ENCODE peak calls at places on chromosomes 12 and 14, in seven cellular contexts. C is CD8-positive, alpha-beta T cell; F is neural progenitor cell; R is breast epithelium; D is cardiac muscle cell; G is IMR-90; Z is tibial nerve. J is an unnamed sample. For H3K4me1, the result is how much of the 10 kb centered on the place peaks cover.

GRCh38 chr12:31008961-31009840 is 64.5 kb upstream of the DDX11 start:
- DNase-seq in Z (no peak), G (no peak), R (no peak), D (no peak), C (no peak), F (no peak), J (no peak)

GRCh38 chr14:74582910-74583581 is 29.0 kb downstream of the LTBP2 start:
- DNase-seq in F (no peak), R (no peak), C (no peak), Z (no peak), D (peak), G (peak), J (no peak)

GRCh38 chr12:39309516-39309915 is 133.4 kb downstream of the KIF21A start:
- DNase-seq in R (no peak), C (no peak), D (no peak), Z (no peak), F (no peak), G (no peak), J (no peak)

GRCh38 chr12:42468341-42468821 is 121.2 kb downstream of the PRICKLE1 start:
- DNase-seq in R (no peak), C (no peak), Z (peak), F (no peak), G (no peak), D (no peak), J (no peak)

GRCh38 chr14:77222546-77223225 is 41.1 kb downstream of the TMEM63C start:
- DNase-seq in G (no peak), D (no peak), F (peak), R (no peak), Z (no peak), C (no peak), J (no peak)

GRCh38 chr14:97602438-97603117 is 805.4 kb downstream of the VRK1 start:
- DNase-seq in D (no peak), F (no peak), C (peak), Z (no peak), R (no peak), G (no peak), J (peak)

GRCh38 chr14:96178674-96179321 is 25.8 kb upstream of the BDKRB2 start:
- DNase-seq in Z (no peak), G (peak), F (no peak), R (no peak), C (no peak), D (no peak), J (no peak)

GRCh38 chr14:90184094-90184493 is 72.3 kb upstream of the PSMC1 start:
- DNase-seq in D (no peak), C (no peak), Z (no peak), F (no peak), R (no peak), G (no peak), J (peak)

GRCh38 chr12:26971963-26972362 is 33.7 kb downstream of the FGFR1OP2 start:
- DNase-seq in C (peak), Z (no peak), R (no peak), F (no peak), D (no peak), G (no peak), J (no peak)

GRCh38 chr12:92987846-92988621 is 58.9 kb upstream of the EEA1 start:
- DNase-seq in F (peak), R (no peak), D (peak), C (no peak), G (no peak), Z (no peak), J (no peak)

GRCh38 chr14:105132921-105133320 is 35.7 kb downstream of the JAG2 start:
- DNase-seq in D (no peak), C (no peak), G (no peak), F (no peak), Z (no peak), R (no peak), J (no peak)

GRCh38 chr12:34398706-34399630 is 376.7 kb downstream of the ALG10 start:
- DNase-seq in F (no peak), G (no peak), Z (no peak), R (peak), C (peak), D (no peak), J (peak)

GRCh38 chr12:104649217-104649834 is 192.6 kb downstream of the CHST11 start:
- DNase-seq in C (no peak), F (no peak), D (no peak), R (no peak), G (no peak), Z (no peak), J (no peak)

GRCh38 chr14:32510815-32511214 is 181.7 kb downstream of the AKAP6 start:
- DNase-seq in C (no peak), Z (no peak), G (no peak), R (no peak), D (no peak), F (no peak), J (no peak)

GRCh38 chr12:11779286-11779685 is 129.8 kb downstream of the ETV6 start:
- DNase-seq in D (peak), G (peak), C (no peak), Z (no peak), F (no peak), R (no peak), J (no peak)

GRCh38 chr12:92553389-92553788 is 149.4 kb upstream of the PLEKHG7 start:
- DNase-seq in D (peak), Z (no peak), R (no peak), G (no peak), C (no peak), F (no peak), J (no peak)

GRCh38 chr14:77485256-77485655 is 13.4 kb downstream of the ISM2 start:
- DNase-seq in Z (no peak), C (no peak), R (no peak), G (no peak), F (no peak), D (no peak), J (no peak)

GRCh38 chr12:7130791-7131501 is 775 bp downstream of the CLSTN3 start:
- DNase-seq in Z (peak), D (peak), C (peak), R (no peak), G (peak), F (peak), J (peak)

GRCh38 chr14:93010543-93011541 is 87.9 kb downstream of the CHGA start:
- DNase-seq in D (no peak), R (no peak), G (no peak), C (no peak), F (no peak), Z (no peak), J (no peak)

GRCh38 chr14:64934338-64934939 is 8.1 kb downstream of the GPX2 start:
- DNase-seq in D (no peak), F (no peak), G (no peak), Z (no peak), R (no peak), C (no peak), J (no peak)

GRCh38 chr12:117118838-117119591 is 19.8 kb upstream of the TESC start:
- DNase-seq in C (no peak), Z (no peak), F (peak), D (peak), R (no peak), G (no peak), J (no peak)

GRCh38 chr14:70934502-70935134 is 27.4 kb downstream of the PCNX1 start:
- DNase-seq in R (no peak), C (no peak), D (no peak), F (no peak), G (peak), Z (no peak), J (no peak)

GRCh38 chr12:9648701-9649531 is 20.6 kb upstream of the CLEC2D start:
- DNase-seq in D (no peak), F (peak), R (no peak), C (no peak), G (peak), Z (no peak), J (no peak)

GRCh38 chr12:51920046-51920445 is 12.7 kb downstream of the ACVRL1 start:
- DNase-seq in F (no peak), Z (no peak), D (no peak), C (no peak), G (no peak), R (no peak), J (no peak)
- H3K4me1 ChIP-seq in F (under half), Z (under half), D (under half), C (under half), G (under half), R (under half), J (under half)

GRCh38 chr14:101812071-101812470 is 50.6 kb downstream of the PPP2R5C start:
- DNase-seq in D (no peak), G (no peak), F (no peak), R (no peak), Z (no peak), C (no peak), J (no peak)

GRCh38 chr14:101808894-101809670 is 47.6 kb downstream of the PPP2R5C start:
- DNase-seq in G (no peak), C (no peak), Z (no peak), F (no peak), R (no peak), D (no peak), J (no peak)

GRCh38 chr14:101809671-101810514 is 48.4 kb downstream of the PPP2R5C start:
- DNase-seq in F (peak), R (peak), Z (peak), G (peak), D (peak), C (peak), J (peak)

GRCh38 chr14:101810897-101811620 is 49.5 kb downstream of the PPP2R5C start:
- DNase-seq in C (no peak), R (no peak), D (no peak), Z (no peak), F (no peak), G (peak), J (no peak)

DNA sequence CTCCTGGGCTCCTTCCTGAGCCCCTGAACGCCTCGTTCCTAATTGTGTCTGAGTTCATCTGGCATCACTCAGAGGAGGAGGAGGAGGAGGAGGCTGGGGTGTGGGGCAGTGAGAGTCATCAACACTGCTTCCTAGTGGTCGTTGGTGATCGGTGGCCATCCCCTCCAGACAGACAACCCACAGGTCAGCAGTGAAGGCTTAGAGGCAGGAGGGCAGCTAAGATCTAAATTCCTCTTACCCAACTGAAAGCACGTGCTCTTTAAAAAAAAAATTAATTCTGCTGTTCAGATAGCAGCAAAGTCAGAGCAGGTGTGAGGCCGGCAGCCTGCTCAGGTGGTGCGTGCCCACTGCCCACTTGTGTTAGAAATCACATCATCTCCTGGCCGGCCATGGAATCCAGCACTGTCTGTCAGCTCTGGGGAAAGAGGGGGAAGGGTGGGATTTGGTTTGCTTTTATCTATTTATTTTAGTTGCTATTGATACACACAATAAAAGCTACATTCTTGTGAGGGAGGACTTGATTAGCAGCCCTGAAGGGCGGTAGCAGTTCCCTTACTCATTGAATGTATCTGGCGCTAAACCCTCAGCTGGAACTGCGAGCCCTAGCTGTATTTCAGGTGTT is 46.6 kb downstream of the PPP2R5C start:
- DNase-seq in C (no peak), Z (no peak), R (no peak), F (peak), D (peak), G (no peak), J (no peak)
- TF ChIP-seq CTCF in C (no peak), Z (no peak), R (no peak), F (peak), D (no peak), G (no peak), J (no peak)

DNA sequence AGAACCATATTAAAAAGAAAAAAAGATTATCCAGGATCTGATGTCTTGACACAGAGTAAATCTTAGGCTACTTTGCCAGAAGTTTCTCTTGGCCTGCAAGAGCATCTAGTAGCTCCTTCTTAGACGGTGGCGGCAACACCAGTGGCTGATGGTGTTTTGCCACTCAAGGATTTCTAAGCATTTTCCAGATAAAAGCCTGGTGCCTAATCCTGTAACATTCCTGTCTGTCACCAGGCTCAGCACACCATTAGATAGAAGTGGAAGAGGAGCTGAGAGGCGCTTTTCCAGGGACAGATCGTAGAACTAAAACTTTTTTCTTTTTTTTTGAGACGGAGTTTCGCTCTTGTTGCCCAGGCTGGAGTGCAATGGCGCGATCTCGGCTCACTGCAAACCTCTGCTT is 14.0 kb downstream of the WNT5B start:
- DNase-seq in D (peak), F (no peak), R (no peak), Z (no peak), G (no peak), C (no peak), J (no peak)
- H3K4me1 ChIP-seq in D (under half), F (under half), R (under half), Z (under half), G (under half), C (under half), J (under half)

GRCh38 chr14:100056964-100057817 is 8.0 kb upstream of the EVL start:
- DNase-seq in C (no peak), F (no peak), Z (no peak), G (peak), R (no peak), D (peak), J (no peak)
- TF ChIP-seq CTCF in C (peak), F (peak), Z (no peak), G (peak), R (peak), D (peak), J (no peak)

GRCh38 chr14:52333823-52334657 is 19.9 kb downstream of the PTGER2 start:
- DNase-seq in C (no peak), R (no peak), F (no peak), D (no peak), Z (no peak), G (peak), J (no peak)

GRCh38 chr14:52332269-52332668 is 18.2 kb downstream of the PTGER2 start:
- DNase-seq in G (peak), C (no peak), F (no peak), R (no peak), Z (no peak), D (no peak), J (no peak)

GRCh38 chr14:52328286-52328685 is 14.2 kb downstream of the PTGER2 start:
- DNase-seq in C (no peak), R (no peak), F (no peak), Z (no peak), D (no peak), G (peak), J (no peak)

GRCh38 chr14:52329678-52330376 is 15.7 kb downstream of the PTGER2 start:
- DNase-seq in C (no peak), Z (no peak), D (no peak), G (no peak), F (no peak), R (no peak), J (no peak)

DNA sequence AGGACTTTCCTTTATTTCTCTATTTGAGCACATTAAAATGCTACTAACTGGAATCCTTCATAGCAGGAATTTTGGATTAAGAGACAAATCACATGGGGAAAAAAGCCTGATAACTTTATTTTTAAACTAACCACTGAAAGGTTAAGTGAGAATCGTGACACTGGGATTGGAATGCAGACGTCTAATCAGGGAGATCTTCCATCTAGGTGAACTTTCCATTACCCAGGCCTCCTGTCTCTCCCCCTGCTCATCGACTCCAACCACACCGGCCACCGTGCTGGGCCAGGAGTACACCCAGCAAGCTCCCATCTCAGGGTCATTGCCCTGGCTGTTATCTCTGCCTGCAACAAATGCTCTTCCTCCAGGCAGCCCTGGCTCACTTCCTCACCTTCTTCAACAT is 19.0 kb downstream of the PTGER2 start:
- DNase-seq in G (no peak), F (no peak), Z (no peak), R (no peak), D (no peak), C (no peak), J (no peak)
- H3K4me1 ChIP-seq in G (under half), F (under half), Z (under half), R (under half), D (under half), C (under half), J (under half)

DNA sequence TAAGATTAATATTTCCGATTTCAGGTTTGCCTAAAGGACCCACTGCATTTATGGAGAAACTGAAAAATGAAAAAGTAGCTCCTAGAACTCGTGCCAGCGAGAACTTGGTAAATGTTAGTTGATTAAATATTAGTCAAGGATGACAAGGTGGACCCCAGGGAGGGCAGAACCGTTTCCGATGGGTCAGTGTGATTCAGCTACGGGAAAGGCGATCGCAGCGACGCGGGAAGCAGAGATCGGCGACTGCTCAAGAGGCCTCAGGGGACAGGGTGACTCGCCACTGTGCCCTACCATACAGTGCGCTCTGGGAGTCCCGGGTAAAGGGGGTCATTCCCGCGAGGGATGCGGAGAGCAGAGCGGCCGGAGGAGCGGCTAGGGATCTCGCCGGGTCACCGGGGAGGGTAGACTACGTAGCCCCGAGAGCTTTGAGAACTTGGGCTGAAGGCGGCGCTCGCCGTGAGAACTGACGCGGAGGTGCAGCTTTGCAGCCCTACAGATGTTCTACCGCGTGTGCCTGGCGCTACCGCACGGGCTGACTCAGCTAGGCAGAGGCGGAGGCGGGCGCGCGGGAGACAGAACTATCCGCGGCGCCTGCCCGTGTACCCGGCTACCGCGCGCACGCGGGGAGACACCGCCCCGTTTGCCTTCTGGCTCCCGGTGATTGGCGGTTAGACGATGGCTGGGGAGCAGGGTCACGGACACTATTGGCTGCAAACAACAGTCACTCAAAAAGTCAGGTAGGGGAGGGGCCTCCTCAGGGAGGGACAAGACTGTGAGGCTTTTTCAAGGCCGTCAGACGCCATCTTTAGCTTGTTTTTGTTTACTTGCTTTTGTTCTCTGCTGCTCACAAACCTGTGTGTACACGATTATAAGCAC is 3.2 kb downstream of the C14orf93 start:
- DNase-seq in D (peak), G (peak), Z (peak), R (peak), F (peak), C (peak), J (peak)
- TF ChIP-seq CTCF in D (peak), G (peak), Z (peak), R (no peak), F (peak), C (no peak), J (no peak)